ENCODE peak calls at places on chromosomes 7 and 10, in eight cellular contexts. One of them, this sample, is unnamed.
A peak's percentile ranks its signal among the peaks of the same experiment; 100 is the strongest.

GRCh38 chr10:114694735-114695134 is 36.7 kb upstream of the ABLIM1 start:
- DNase-seq in RWPE2: no peak
- DNase-seq in astrocyte of the spinal cord: no peak
- DNase-seq in HepG2: peak; percentile 35
- DNase-seq in upper lobe of right lung: no peak
- DNase-seq in fibroblast of the aortic adventitia: no peak
- DNase-seq in IMR-90: no peak
- DNase-seq in sigmoid colon: no peak
- DNase-seq in this sample: no peak

GRCh38 chr7:141154131-141154732 is 80.4 kb downstream of the TMEM178B start:
- DNase-seq in RWPE2: no peak
- DNase-seq in astrocyte of the spinal cord: no peak
- DNase-seq in HepG2: no peak
- DNase-seq in upper lobe of right lung: no peak
- DNase-seq in fibroblast of the aortic adventitia: no peak
- DNase-seq in IMR-90: no peak
- DNase-seq in sigmoid colon: no peak
- DNase-seq in this sample: peak; percentile 87

GRCh38 chr7:133319842-133320241 is 67.0 kb downstream of the EXOC4 start:
- DNase-seq in RWPE2: no peak
- DNase-seq in astrocyte of the spinal cord: no peak
- DNase-seq in HepG2: no peak
- DNase-seq in upper lobe of right lung: no peak
- DNase-seq in fibroblast of the aortic adventitia: no peak
- DNase-seq in IMR-90: no peak
- DNase-seq in sigmoid colon: no peak
- DNase-seq in this sample: no peak

GRCh38 chr10:50993817-50994251 is 80.5 kb upstream of the PRKG1 start:
- DNase-seq in RWPE2: no peak
- DNase-seq in astrocyte of the spinal cord: no peak
- DNase-seq in HepG2: no peak
- DNase-seq in upper lobe of right lung: no peak
- DNase-seq in fibroblast of the aortic adventitia: peak; percentile 87
- DNase-seq in IMR-90: peak; percentile 89
- DNase-seq in sigmoid colon: peak; percentile 65
- DNase-seq in this sample: no peak

GRCh38 chr7:31890751-31891150 is 179.5 kb downstream of the PDE1C start:
- DNase-seq in RWPE2: no peak
- DNase-seq in astrocyte of the spinal cord: no peak
- DNase-seq in HepG2: no peak
- DNase-seq in upper lobe of right lung: no peak
- DNase-seq in fibroblast of the aortic adventitia: no peak
- DNase-seq in IMR-90: no peak
- DNase-seq in sigmoid colon: no peak
- DNase-seq in this sample: no peak

GRCh38 chr7:80135306-80136104 is 874 bp downstream of the GNAI1 start:
- DNase-seq in RWPE2: no peak
- DNase-seq in astrocyte of the spinal cord: peak; percentile 35
- DNase-seq in HepG2: no peak
- DNase-seq in upper lobe of right lung: no peak
- DNase-seq in fibroblast of the aortic adventitia: peak; percentile 43
- DNase-seq in IMR-90: peak; percentile 32
- DNase-seq in sigmoid colon: no peak
- DNase-seq in this sample: no peak

GRCh38 chr10:80319318-80319717 is 29.9 kb upstream of the MAT1A start:
- DNase-seq in RWPE2: no peak
- DNase-seq in astrocyte of the spinal cord: no peak
- DNase-seq in HepG2: no peak
- DNase-seq in upper lobe of right lung: no peak
- DNase-seq in fibroblast of the aortic adventitia: no peak
- DNase-seq in IMR-90: no peak
- DNase-seq in sigmoid colon: no peak
- DNase-seq in this sample: no peak

GRCh38 chr10:26725837-26726727 is 28.6 kb downstream of the PDSS1 start:
- DNase-seq in RWPE2: no peak
- DNase-seq in astrocyte of the spinal cord: peak; percentile 79
- DNase-seq in HepG2: peak; percentile 27
- DNase-seq in upper lobe of right lung: peak; percentile 76
- DNase-seq in fibroblast of the aortic adventitia: peak; percentile 85
- DNase-seq in IMR-90: peak; percentile 67
- DNase-seq in sigmoid colon: peak; percentile 89
- DNase-seq in this sample: no peak

DNA sequence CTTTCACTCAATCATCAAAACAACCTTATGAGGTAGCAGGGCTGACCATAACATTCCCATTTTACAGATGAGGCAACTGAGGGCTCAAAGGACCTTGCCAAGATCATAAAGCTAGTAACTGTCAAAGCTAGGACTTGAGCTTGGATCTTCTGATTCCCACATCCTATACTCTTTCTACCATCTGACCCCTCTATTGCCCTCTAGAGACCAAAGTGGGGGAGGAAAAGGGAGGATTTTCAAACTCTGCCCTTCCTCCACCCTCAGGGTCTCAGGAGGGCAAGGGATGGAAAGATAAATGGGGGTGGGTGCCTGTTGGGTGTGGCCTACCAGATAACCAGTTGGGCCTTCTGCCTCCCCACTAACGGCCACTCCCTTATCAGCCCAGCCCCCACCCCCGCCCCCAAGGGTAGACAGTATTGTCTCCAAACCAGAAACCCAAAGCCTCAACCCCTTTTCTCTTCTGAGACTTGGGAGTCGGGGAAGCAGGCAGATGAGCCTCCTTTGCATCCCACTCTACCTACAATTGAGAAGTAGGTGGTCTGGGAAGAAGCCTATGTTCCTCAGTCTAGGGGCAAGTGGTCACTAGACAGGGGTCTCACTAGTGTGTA is 7.9 kb downstream of the LDB1 start:
- DNase-seq in RWPE2: no peak
- DNase-seq in astrocyte of the spinal cord: no peak
- DNase-seq in HepG2: no peak
- DNase-seq in upper lobe of right lung: no peak
- DNase-seq in fibroblast of the aortic adventitia: no peak
- DNase-seq in IMR-90: no peak
- DNase-seq in sigmoid colon: no peak
- DNase-seq in this sample: no peak
- H3K4me3 ChIP-seq in RWPE2: no peak overlapping the region
- H3K4me3 ChIP-seq in astrocyte of the spinal cord: no peak overlapping the region
- H3K4me3 ChIP-seq in HepG2: no peak overlapping the region
- H3K4me3 ChIP-seq in upper lobe of right lung: no peak overlapping the region
- H3K4me3 ChIP-seq in fibroblast of the aortic adventitia: peak overlapping the region; percentile 82
- H3K4me3 ChIP-seq in IMR-90: peak overlapping the region; percentile 92
- H3K4me3 ChIP-seq in sigmoid colon: no peak overlapping the region
- H3K4me3 ChIP-seq in this sample: no peak overlapping the region

GRCh38 chr7:78095549-78095948 is 297.0 kb downstream of the PHTF2 start:
- DNase-seq in RWPE2: no peak
- DNase-seq in astrocyte of the spinal cord: peak; percentile 55
- DNase-seq in HepG2: no peak
- DNase-seq in upper lobe of right lung: no peak
- DNase-seq in fibroblast of the aortic adventitia: peak; percentile 77
- DNase-seq in IMR-90: peak; percentile 83
- DNase-seq in sigmoid colon: no peak
- DNase-seq in this sample: no peak

DNA sequence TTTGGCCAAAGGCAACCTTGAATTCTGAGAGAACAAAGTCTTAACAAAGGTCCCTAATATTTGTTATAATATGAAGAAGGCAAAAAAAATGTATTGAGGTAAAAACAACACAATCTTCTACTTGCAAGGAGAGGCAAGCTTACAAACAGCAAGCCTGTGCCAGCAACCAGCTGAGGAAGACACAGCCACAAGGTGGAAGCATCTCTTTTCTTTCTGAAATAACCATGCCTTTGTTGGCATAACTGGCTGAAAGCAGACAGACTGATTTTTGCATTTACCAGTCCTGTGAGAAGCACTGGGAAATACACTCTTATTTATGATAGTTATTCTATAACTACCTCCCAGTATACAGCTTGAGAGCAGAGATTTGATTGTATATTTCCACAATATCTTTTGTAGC is 292.0 kb downstream of the PHTF2 start:
- DNase-seq in RWPE2: no peak
- DNase-seq in astrocyte of the spinal cord: no peak
- DNase-seq in HepG2: no peak
- DNase-seq in upper lobe of right lung: no peak
- DNase-seq in fibroblast of the aortic adventitia: no peak
- DNase-seq in IMR-90: peak; percentile 16
- DNase-seq in sigmoid colon: no peak
- DNase-seq in this sample: no peak
- TF ChIP-seq CTCF in RWPE2: no peak
- TF ChIP-seq CTCF in astrocyte of the spinal cord: peak; percentile 14
- TF ChIP-seq CTCF in HepG2: peak; percentile 41
- TF ChIP-seq CTCF in upper lobe of right lung: no peak
- TF ChIP-seq CTCF in fibroblast of the aortic adventitia: peak; percentile 8
- TF ChIP-seq CTCF in IMR-90: no peak
- TF ChIP-seq CTCF in sigmoid colon: no peak
- TF ChIP-seq CTCF in this sample: no peak

DNA sequence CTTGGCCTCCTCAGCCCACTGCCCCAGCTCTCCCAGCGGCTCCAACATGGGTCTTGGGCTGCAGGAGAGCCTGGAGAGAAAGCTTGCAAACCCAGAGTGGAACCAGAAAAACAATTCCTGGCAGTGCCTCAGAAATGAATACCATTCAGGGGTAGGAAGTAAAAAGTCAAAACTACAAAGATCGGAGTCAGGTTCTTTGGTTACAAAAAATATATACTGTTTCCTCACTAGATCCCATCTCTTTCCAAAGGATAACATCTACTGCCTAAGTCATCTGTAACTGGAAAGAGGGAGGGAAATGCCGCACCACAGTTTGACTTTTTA is 14.9 kb downstream of the CREB3L2 start:
- DNase-seq in RWPE2: no peak
- DNase-seq in astrocyte of the spinal cord: no peak
- DNase-seq in HepG2: no peak
- DNase-seq in upper lobe of right lung: no peak
- DNase-seq in fibroblast of the aortic adventitia: no peak
- DNase-seq in IMR-90: no peak
- DNase-seq in sigmoid colon: no peak
- DNase-seq in this sample: no peak
- H3K4me3 ChIP-seq in RWPE2: no peak overlapping the region
- H3K4me3 ChIP-seq in astrocyte of the spinal cord: no peak overlapping the region
- H3K4me3 ChIP-seq in HepG2: no peak overlapping the region
- H3K4me3 ChIP-seq in upper lobe of right lung: no peak overlapping the region
- H3K4me3 ChIP-seq in fibroblast of the aortic adventitia: peak overlapping the region; percentile 10
- H3K4me3 ChIP-seq in IMR-90: no peak overlapping the region
- H3K4me3 ChIP-seq in sigmoid colon: no peak overlapping the region
- H3K4me3 ChIP-seq in this sample: no peak overlapping the region

GRCh38 chr10:76017733-76018433 is 586.5 kb downstream of the LRMDA start:
- DNase-seq in RWPE2: no peak
- DNase-seq in astrocyte of the spinal cord: no peak
- DNase-seq in HepG2: no peak
- DNase-seq in upper lobe of right lung: no peak
- DNase-seq in fibroblast of the aortic adventitia: no peak
- DNase-seq in IMR-90: no peak
- DNase-seq in sigmoid colon: no peak
- DNase-seq in this sample: no peak

GRCh38 chr10:76017026-76017732 is 585.8 kb downstream of the LRMDA start:
- DNase-seq in RWPE2: no peak
- DNase-seq in astrocyte of the spinal cord: no peak
- DNase-seq in HepG2: no peak
- DNase-seq in upper lobe of right lung: no peak
- DNase-seq in fibroblast of the aortic adventitia: no peak
- DNase-seq in IMR-90: peak; percentile 1
- DNase-seq in sigmoid colon: no peak
- DNase-seq in this sample: no peak

GRCh38 chr10:76010703-76011102 is 579.3 kb downstream of the LRMDA start:
- DNase-seq in RWPE2: no peak
- DNase-seq in astrocyte of the spinal cord: peak; percentile 55
- DNase-seq in HepG2: no peak
- DNase-seq in upper lobe of right lung: no peak
- DNase-seq in fibroblast of the aortic adventitia: no peak
- DNase-seq in IMR-90: no peak
- DNase-seq in sigmoid colon: no peak
- DNase-seq in this sample: no peak

GRCh38 chr10:76012928-76013327 is 581.5 kb downstream of the LRMDA start:
- DNase-seq in RWPE2: no peak
- DNase-seq in astrocyte of the spinal cord: no peak
- DNase-seq in HepG2: no peak
- DNase-seq in upper lobe of right lung: no peak
- DNase-seq in fibroblast of the aortic adventitia: no peak
- DNase-seq in IMR-90: no peak
- DNase-seq in sigmoid colon: no peak
- DNase-seq in this sample: no peak

GRCh38 chr10:76015245-76015644 is 583.8 kb downstream of the LRMDA start:
- DNase-seq in RWPE2: no peak
- DNase-seq in astrocyte of the spinal cord: no peak
- DNase-seq in HepG2: no peak
- DNase-seq in upper lobe of right lung: no peak
- DNase-seq in fibroblast of the aortic adventitia: peak; percentile 84
- DNase-seq in IMR-90: no peak
- DNase-seq in sigmoid colon: peak; percentile 69
- DNase-seq in this sample: no peak
- TF ChIP-seq CTCF in RWPE2: no peak
- TF ChIP-seq CTCF in astrocyte of the spinal cord: no peak
- TF ChIP-seq CTCF in HepG2: no peak
- TF ChIP-seq CTCF in upper lobe of right lung: no peak
- TF ChIP-seq CTCF in fibroblast of the aortic adventitia: no peak
- TF ChIP-seq CTCF in IMR-90: no peak
- TF ChIP-seq CTCF in sigmoid colon: no peak
- TF ChIP-seq CTCF in this sample: no peak

DNA sequence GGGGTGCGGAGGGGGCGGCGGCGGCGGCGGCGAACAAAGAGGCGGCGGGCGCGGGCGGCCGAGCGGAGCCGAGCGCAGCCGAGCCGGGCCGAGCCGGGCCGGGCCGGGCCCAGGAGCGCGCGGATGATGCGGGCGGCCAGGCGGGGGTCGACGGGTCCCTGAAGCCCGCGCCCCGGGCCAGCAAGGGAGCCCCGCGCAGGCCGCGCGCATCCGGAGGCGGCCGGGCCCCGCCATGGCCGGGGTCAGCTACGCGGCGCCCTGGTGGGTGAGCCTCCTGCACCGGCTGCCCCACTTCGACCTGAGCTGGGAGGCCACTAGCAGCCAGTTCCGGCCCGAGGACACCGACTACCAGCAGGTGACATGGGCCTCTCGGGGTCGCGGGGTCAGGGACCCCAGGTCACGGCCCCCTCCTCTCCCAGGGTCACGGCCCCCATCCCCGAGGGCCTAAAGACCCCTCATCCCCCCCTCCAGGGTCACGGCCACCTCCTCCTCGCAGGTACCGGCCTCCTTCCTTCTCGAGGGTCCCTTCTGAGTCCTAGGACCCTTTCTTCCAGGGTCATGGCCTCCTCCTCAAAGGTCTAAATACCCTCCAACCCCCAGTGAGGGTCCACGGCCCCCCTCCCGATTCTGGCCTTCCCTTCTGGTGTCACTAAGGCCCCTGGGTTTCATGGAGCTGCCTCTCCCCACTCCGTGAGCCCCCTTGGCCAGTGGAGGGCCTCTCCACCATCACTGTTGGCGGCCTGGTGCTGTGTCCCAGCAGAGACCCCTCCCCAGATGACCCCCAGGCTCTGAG is at the start of gene TTYH3:
- DNase-seq in RWPE2: no peak
- DNase-seq in astrocyte of the spinal cord: no peak
- DNase-seq in HepG2: no peak
- DNase-seq in upper lobe of right lung: no peak
- DNase-seq in fibroblast of the aortic adventitia: no peak
- DNase-seq in IMR-90: no peak
- DNase-seq in sigmoid colon: peak; percentile 83
- DNase-seq in this sample: no peak
- H3K4me3 ChIP-seq in RWPE2: peak within 1 kb of the TSS; percentile 85
- H3K4me3 ChIP-seq in astrocyte of the spinal cord: peak within 1 kb of the TSS; percentile 91
- H3K4me3 ChIP-seq in HepG2: peak within 1 kb of the TSS; percentile 88
- H3K4me3 ChIP-seq in upper lobe of right lung: peak within 1 kb of the TSS; percentile 87
- H3K4me3 ChIP-seq in fibroblast of the aortic adventitia: peak within 1 kb of the TSS; percentile 83
- H3K4me3 ChIP-seq in IMR-90: peak within 1 kb of the TSS; percentile 73
- H3K4me3 ChIP-seq in sigmoid colon: peak within 1 kb of the TSS; percentile 99
- H3K4me3 ChIP-seq in this sample: peak within 1 kb of the TSS; percentile 92

GRCh38 chr10:77965294-77965693 is 38.7 kb upstream of the DLG5 start:
- DNase-seq in RWPE2: no peak
- DNase-seq in astrocyte of the spinal cord: peak; percentile 59
- DNase-seq in HepG2: no peak
- DNase-seq in upper lobe of right lung: no peak
- DNase-seq in fibroblast of the aortic adventitia: peak; percentile 90
- DNase-seq in IMR-90: peak; percentile 91
- DNase-seq in sigmoid colon: no peak
- DNase-seq in this sample: no peak
- TF ChIP-seq CTCF in RWPE2: no peak
- TF ChIP-seq CTCF in astrocyte of the spinal cord: no peak
- TF ChIP-seq CTCF in HepG2: no peak
- TF ChIP-seq CTCF in upper lobe of right lung: no peak
- TF ChIP-seq CTCF in fibroblast of the aortic adventitia: peak; percentile 33
- TF ChIP-seq CTCF in IMR-90: peak; percentile 6
- TF ChIP-seq CTCF in sigmoid colon: no peak
- TF ChIP-seq CTCF in this sample: no peak

This sample was measured in esophagus muscularis mucosa.